ENCODE peak calls at places on chromosomes 3 and 15, in six cellular contexts. B is breast epithelium, Z is brain microvascular endothelial cell, L is PC-3, X is pancreas, Y is spleen. S is an unnamed sample.
A peak's percentile ranks its signal among the peaks of the same experiment; 100 is the strongest.

GRCh38 chr3:132038198-132038825 is 3.5 kb upstream of the CPNE4 start:
- DNase-seq in B (no peak), Z (no peak), L (peak; percentile 60), X (no peak), Y (no peak), S (no peak)

GRCh38 chr15:98144388-98144787 is 183.9 kb downstream of the ARRDC4 start:
- DNase-seq in B (no peak), Z (no peak), L (no peak), X (no peak), Y (no peak), S (no peak)

GRCh38 chr3:52721002-52721741 is 15.3 kb downstream of the SPCS1 start:
- DNase-seq in B (no peak), Z (no peak), L (no peak), X (no peak), Y (no peak), S (no peak)

GRCh38 chr3:73868688-73869315 is 244.1 kb upstream of the PDZRN3 start:
- DNase-seq in B (no peak), Z (peak; percentile 22), L (peak; percentile 49), X (peak; percentile 6), Y (no peak), S (no peak)

GRCh38 chr15:63896336-63897115 is 62.8 kb upstream of the HERC1 start:
- DNase-seq in B (no peak), Z (peak; percentile 82), L (peak; percentile 43), X (no peak), Y (peak; percentile 81), S (no peak)

GRCh38 chr15:89649716-89650115 is 5.6 kb downstream of the KIF7 start:
- DNase-seq in B (no peak), Z (no peak), L (no peak), X (no peak), Y (no peak), S (no peak)

GRCh38 chr15:65189102-65189740 is 4.1 kb upstream of the CLPX start:
- DNase-seq in B (no peak), Z (peak; percentile 60), L (peak; percentile 54), X (no peak), Y (no peak), S (peak; percentile 67)

GRCh38 chr15:77507911-77508310 is 87.2 kb downstream of the HMG20A start:
- DNase-seq in B (no peak), Z (no peak), L (peak; percentile 78), X (peak; percentile 35), Y (no peak), S (no peak)

GRCh38 chr15:29674661-29675533 is 147.4 kb downstream of the TJP1 start:
- DNase-seq in B (no peak), Z (no peak), L (peak; percentile 65), X (peak; percentile 82), Y (peak; percentile 70), S (no peak)

GRCh38 chr15:45611305-45611704 is 23.5 kb upstream of the SQOR start:
- DNase-seq in B (no peak), Z (no peak), L (peak; percentile 56), X (no peak), Y (no peak), S (no peak)

GRCh38 chr3:135784557-135784956 is 181.0 kb upstream of the PPP2R3A start:
- DNase-seq in B (no peak), Z (no peak), L (no peak), X (no peak), Y (no peak), S (no peak)

GRCh38 chr3:33146791-33147445 is 33.1 kb downstream of the CRTAP start:
- DNase-seq in B (no peak), Z (peak; percentile 49), L (peak; percentile 39), X (no peak), Y (no peak), S (peak; percentile 49)

GRCh38 chr15:93882133-93882532 is 349.2 kb upstream of the MCTP2 start:
- DNase-seq in B (no peak), Z (no peak), L (no peak), X (no peak), Y (no peak), S (no peak)

GRCh38 chr3:164144824-164145223 is 933.5 kb downstream of the SI start:
- DNase-seq in B (no peak), Z (no peak), L (no peak), X (no peak), Y (no peak), S (no peak)

GRCh38 chr15:97037080-97037479 is 706.6 kb downstream of the NR2F2 start:
- DNase-seq in B (no peak), Z (peak; percentile 81), L (no peak), X (no peak), Y (no peak), S (no peak)

GRCh38 chr3:42488687-42489086 is 13.8 kb upstream of the VIPR1 start:
- DNase-seq in B (no peak), Z (no peak), L (no peak), X (no peak), Y (no peak), S (no peak)

GRCh38 chr15:98917417-98917816 is 90.2 kb downstream of the PGPEP1L start:
- DNase-seq in B (no peak), Z (no peak), L (no peak), X (no peak), Y (no peak), S (no peak)

GRCh38 chr3:172465281-172465680 is 17.0 kb upstream of the GHSR start:
- DNase-seq in B (no peak), Z (no peak), L (no peak), X (no peak), Y (no peak), S (no peak)

GRCh38 chr3:172464306-172464705 is 16.1 kb upstream of the GHSR start:
- DNase-seq in B (no peak), Z (no peak), L (no peak), X (no peak), Y (no peak), S (no peak)

GRCh38 chr3:172467170-172467824 is 19.0 kb upstream of the GHSR start:
- DNase-seq in B (no peak), Z (peak; percentile 66), L (peak; percentile 53), X (no peak), Y (no peak), S (no peak)

GRCh38 chr3:172470588-172470987 is 22.3 kb upstream of the GHSR start:
- DNase-seq in B (no peak), Z (no peak), L (no peak), X (no peak), Y (no peak), S (no peak)

GRCh38 chr3:172466553-172467130 is 18.4 kb upstream of the GHSR start:
- DNase-seq in B (no peak), Z (no peak), L (peak; percentile 4), X (no peak), Y (no peak), S (no peak)
- H3K36me3 ChIP-seq in B (no peaks in the 10 kb centered on the region), Z (no peaks in the 10 kb centered on the region), L (no peaks in the 10 kb centered on the region), X (no peaks in the 10 kb centered on the region), Y (no peaks in the 10 kb centered on the region), S (no peaks in the 10 kb centered on the region)

GRCh38 chr3:151012753-151013152 is 40.2 kb upstream of the CLRN1 start:
- DNase-seq in B (no peak), Z (no peak), L (no peak), X (no peak), Y (no peak), S (no peak)

GRCh38 chr3:151009981-151010380 is 37.5 kb upstream of the CLRN1 start:
- DNase-seq in B (no peak), Z (no peak), L (no peak), X (no peak), Y (no peak), S (no peak)

GRCh38 chr3:151009430-151009829 is 36.9 kb upstream of the CLRN1 start:
- DNase-seq in B (no peak), Z (no peak), L (no peak), X (no peak), Y (no peak), S (no peak)

GRCh38 chr3:151011427-151011826 is 38.9 kb upstream of the CLRN1 start:
- DNase-seq in B (no peak), Z (no peak), L (peak; percentile 40), X (no peak), Y (no peak), S (no peak)

GRCh38 chr3:151008699-151009098 is 36.2 kb upstream of the CLRN1 start:
- DNase-seq in B (no peak), Z (peak; percentile 53), L (peak; percentile 22), X (no peak), Y (no peak), S (no peak)
- H3K27me3 ChIP-seq in B (no peaks in the 10 kb centered on the region), Z (peaks cover 4% of the 10 kb centered on the region), L (peaks cover 45% of the 10 kb centered on the region), X (no peaks in the 10 kb centered on the region), Y (no peaks in the 10 kb centered on the region), S (no peaks in the 10 kb centered on the region)

DNA sequence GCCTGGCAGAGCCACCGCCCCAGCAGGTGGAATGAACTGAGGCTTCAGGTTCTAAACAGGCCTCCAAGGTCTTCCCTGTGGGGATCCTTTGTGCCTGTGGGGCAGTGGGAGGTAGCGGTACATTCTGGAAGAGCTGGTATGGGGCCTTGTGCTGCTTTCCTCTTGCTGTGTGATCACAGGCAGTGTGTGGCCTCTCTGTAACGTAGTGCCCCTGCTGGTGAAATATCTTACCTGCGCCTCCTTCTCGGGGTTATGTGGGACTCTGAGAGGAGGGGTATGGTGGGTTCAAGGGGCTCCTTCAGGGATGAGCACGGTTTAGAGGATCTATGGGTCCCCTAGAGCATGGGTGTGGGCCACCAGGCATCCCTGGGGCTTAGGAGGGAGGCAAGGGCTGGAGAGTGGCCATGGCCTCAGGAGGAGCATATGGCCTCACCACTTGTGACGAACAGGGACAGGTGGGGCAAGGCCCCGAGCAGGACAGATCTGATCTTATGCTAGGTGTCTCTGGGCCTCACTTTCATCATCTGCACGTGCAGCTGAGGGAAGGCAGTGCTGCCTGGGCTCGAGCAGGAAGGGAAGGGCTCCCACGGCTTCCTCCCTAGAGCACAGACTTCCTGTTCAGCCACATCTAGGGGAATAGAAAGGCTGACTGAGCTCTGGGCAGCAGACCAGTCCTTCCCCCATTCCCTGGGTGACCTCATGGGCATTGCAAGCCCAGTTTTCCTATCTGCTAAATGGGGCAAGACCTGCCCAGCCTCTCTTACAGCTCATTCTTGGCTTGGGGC is 1.9 kb upstream of the ALS2CL start:
- DNase-seq in B (no peak), Z (no peak), L (peak; percentile 42), X (peak; percentile 13), Y (peak; percentile 88), S (no peak)
- TF ChIP-seq CTCF in B (peak; percentile 10), Z (peak; percentile 52), L (peak; percentile 67), X (no peak), Y (no peak), S (no peak)

GRCh38 chr3:130968231-130968630 is 58.4 kb downstream of the ASTE1 start:
- DNase-seq in B (no peak), Z (peak; percentile 68), L (peak; percentile 16), X (no peak), Y (no peak), S (no peak)
- H3K36me3 ChIP-seq in B (no peaks in the 10 kb centered on the region), Z (peaks cover 18% of the 10 kb centered on the region), L (peaks cover 3% of the 10 kb centered on the region), X (peaks cover 7% of the 10 kb centered on the region), Y (no peaks in the 10 kb centered on the region), S (peaks cover 18% of the 10 kb centered on the region)

DNA sequence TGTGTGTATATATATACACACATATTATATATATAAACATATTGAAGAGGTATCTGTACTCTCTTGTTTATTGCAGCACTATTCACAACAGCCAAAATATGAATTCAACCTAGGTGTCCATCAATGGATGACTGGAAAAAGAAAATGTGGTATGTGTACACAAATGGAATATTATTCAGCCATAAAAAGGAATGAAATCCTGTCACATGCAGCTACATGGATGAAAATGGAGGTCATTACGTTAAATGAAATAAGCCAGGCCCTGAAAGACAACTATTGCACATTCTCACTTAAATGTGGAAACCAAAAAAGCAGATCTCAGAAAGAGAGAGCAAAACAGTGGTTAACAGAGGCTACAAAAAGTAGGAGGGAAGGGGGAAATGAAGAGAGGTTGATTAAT is 49.5 kb downstream of the CEP70 start:
- DNase-seq in B (no peak), Z (no peak), L (no peak), X (no peak), Y (no peak), S (no peak)
- H3K27me3 ChIP-seq in B (no peaks in the 10 kb centered on the region), Z (no peaks in the 10 kb centered on the region), L (no peaks in the 10 kb centered on the region), X (no peaks in the 10 kb centered on the region), Y (no peaks in the 10 kb centered on the region), S (no peaks in the 10 kb centered on the region)